ENCODE peak calls at places on chromosomes 2 and 18, in nine cellular contexts. T, A, Z, L, F, C, N, Q and R are unnamed samples.

GRCh38 chr2:185979546-185980071 is 241.0 kb downstream of the FSIP2 start:
- DNase-seq in C (no peak), Z (no peak), N (peak), T (peak), F (no peak), A (no peak), Q (no peak), L (no peak), R (no peak)

GRCh38 chr2:54208364-54209240 is 47.4 kb downstream of the TSPYL6 start:
- DNase-seq in L (no peak), A (peak), Z (peak), N (no peak), C (no peak), Q (no peak), T (no peak), F (no peak), R (no peak)

GRCh38 chr2:136234261-136234660 is 116.3 kb upstream of the CXCR4 start:
- DNase-seq in Q (no peak), N (no peak), T (no peak), Z (no peak), L (no peak), C (peak), F (no peak), A (no peak), R (no peak)

GRCh38 chr2:37917281-37918228 is 7.5 kb upstream of the RMDN2 start:
- DNase-seq in Q (no peak), N (no peak), C (no peak), L (no peak), A (no peak), T (no peak), Z (peak), F (no peak), R (no peak)

GRCh38 chr2:240831594-240832204 is 11.7 kb upstream of the KIF1A start:
- DNase-seq in T (peak), C (no peak), Q (no peak), Z (no peak), F (no peak), L (no peak), A (no peak), N (no peak), R (peak)

GRCh38 chr2:210502997-210503621 is 26.6 kb upstream of the LANCL1 start:
- DNase-seq in F (peak), A (peak), Q (peak), N (peak), L (peak), Z (peak), T (peak), C (peak), R (no peak)

GRCh38 chr2:73021371-73022010 is 50.0 kb downstream of the SFXN5 start:
- DNase-seq in Q (no peak), C (no peak), T (no peak), L (no peak), F (no peak), A (no peak), N (no peak), Z (no peak), R (no peak)

GRCh38 chr18:48826806-48827205 is 124.0 kb downstream of the SMAD7 start:
- DNase-seq in Q (peak), F (no peak), N (no peak), L (no peak), T (no peak), A (no peak), C (no peak), Z (no peak), R (peak)

GRCh38 chr2:217160103-217160502 is 300.2 kb upstream of the TNP1 start:
- DNase-seq in F (no peak), C (no peak), A (no peak), L (no peak), T (no peak), Z (no peak), Q (no peak), N (no peak), R (no peak)

GRCh38 chr18:43780782-43781340 is 503.6 kb upstream of the SYT4 start:
- DNase-seq in Z (peak), Q (no peak), T (no peak), C (no peak), L (no peak), A (peak), F (no peak), N (no peak), R (no peak)